ENCODE peak calls at places on chromosomes 11 and 22, in five cellular contexts. W is SJSA1, M is fibroblast of pulmonary artery, Y is A549, L is adrenal gland. S is an unnamed sample.

GRCh38 chr11:74680035-74680671 is 51.1 kb downstream of the CHRDL2 start:
- DNase-seq in M (no peak), W (no peak), L (peak), Y (no peak), S (peak)

GRCh38 chr22:43975041-43975440 is 19.8 kb downstream of the SAMM50 start:
- DNase-seq in L (no peak), Y (no peak), W (no peak), M (no peak), S (peak)

GRCh38 chr11:65555693-65556231 is 2.4 kb downstream of the LTBP3 start:
- DNase-seq in Y (peak), M (peak), W (peak), L (peak), S (peak)

GRCh38 chr11:11982975-11983374 is 25.5 kb downstream of the DKK3 start:
- DNase-seq in Y (no peak), W (no peak), M (no peak), L (no peak), S (no peak)

GRCh38 chr11:65743928-65744698 is 23.5 kb upstream of the RNASEH2C start:
- DNase-seq in Y (peak), L (no peak), W (peak), M (peak), S (no peak)

GRCh38 chr11:105000797-105001196 is 22.2 kb downstream of the CASP5 start:
- DNase-seq in W (no peak), M (no peak), Y (no peak), L (no peak), S (peak)

GRCh38 chr11:1927151-1928037 is 7.9 kb downstream of the TNNT3 start:
- DNase-seq in Y (no peak), M (no peak), L (no peak), W (peak), S (no peak)

GRCh38 chr11:62560566-62561103 is 13.1 kb downstream of the EEF1G start:
- DNase-seq in Y (peak), L (peak), M (peak), W (peak), S (peak)

GRCh38 chr11:58578635-58579191 is at the start of gene ZFP91:
- DNase-seq in W (peak), Y (peak), L (peak), M (peak), S (peak)

GRCh38 chr11:58316142-58316541 is 42.7 kb downstream of the OR5B17 start:
- DNase-seq in W (no peak), Y (no peak), L (no peak), M (peak), S (no peak)

DNA sequence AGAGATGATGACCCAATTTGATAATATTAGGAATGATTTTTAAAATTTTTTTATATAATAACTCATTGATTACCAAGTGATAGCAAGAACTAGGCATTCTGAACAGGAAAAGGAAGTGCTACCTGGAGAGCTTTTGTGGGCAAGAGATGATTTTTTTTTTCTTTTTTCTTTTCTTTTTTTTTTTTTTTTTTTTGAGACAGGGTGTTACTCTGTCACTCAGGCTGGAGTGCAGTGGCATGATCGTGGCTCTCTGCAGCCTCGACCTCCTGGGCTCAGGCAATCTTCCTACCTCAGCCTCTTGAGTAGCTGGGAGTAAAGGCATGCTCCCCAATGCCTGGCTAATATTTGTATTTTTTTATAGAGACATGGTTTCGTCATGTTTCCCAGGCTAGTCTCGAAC is 40.4 kb downstream of the TNRC6B start:
- DNase-seq in W (no peak), Y (no peak), M (no peak), L (no peak), S (no peak)
- H3K4me3 ChIP-seq in W (no peak), Y (no peak), M (no peak), L (no peak), S (no peak)

GRCh38 chr11:720642-721346 is 14.8 kb downstream of the EPS8L2 start:
- DNase-seq in M (no peak), W (no peak), L (peak), Y (no peak), S (peak)
- H3K4me3 ChIP-seq in M (no peak), W (no peak), L (no peak), Y (no peak), S (peak)

GRCh38 chr11:15773024-15773423 is 583.3 kb downstream of the SOX6 start:
- DNase-seq in M (no peak), Y (no peak), W (no peak), L (no peak), S (no peak)

GRCh38 chr11:15774021-15774862 is 582.1 kb downstream of the SOX6 start:
- DNase-seq in Y (no peak), W (no peak), M (no peak), L (no peak), S (no peak)

GRCh38 chr11:15769203-15769602 is 587.1 kb downstream of the SOX6 start:
- DNase-seq in M (no peak), L (no peak), W (no peak), Y (no peak), S (no peak)

GRCh38 chr11:15768321-15768720 is 588.0 kb downstream of the SOX6 start:
- DNase-seq in M (no peak), L (no peak), W (no peak), Y (no peak), S (no peak)

DNA sequence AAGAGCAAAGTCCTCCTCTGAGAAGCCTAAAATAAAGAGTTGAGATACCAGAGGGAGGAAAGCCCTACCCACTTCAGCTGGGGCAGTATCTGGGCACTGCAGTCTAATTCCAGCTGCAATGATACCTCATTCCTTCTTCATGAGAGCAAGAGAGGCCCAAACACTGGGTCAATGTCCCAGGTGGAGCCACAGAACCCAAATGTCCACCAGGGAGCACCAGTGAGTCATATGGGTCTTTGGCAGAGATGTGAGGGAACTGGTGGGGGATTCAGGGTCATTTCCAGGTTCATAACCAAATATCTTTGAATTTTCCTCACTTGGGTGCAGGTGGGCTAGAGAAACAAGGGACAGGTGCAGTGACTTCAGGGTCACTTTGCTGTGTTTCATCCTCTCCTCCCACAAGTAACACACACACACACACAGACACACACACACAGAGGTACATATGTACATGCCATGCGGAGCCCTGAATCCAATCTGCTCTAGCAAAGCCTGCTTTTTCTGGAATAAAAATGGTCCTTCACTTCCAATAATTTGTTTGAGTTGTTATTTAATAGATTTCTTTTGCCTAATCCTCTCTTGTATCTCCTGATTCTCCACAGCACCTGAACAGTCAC is 585.4 kb downstream of the SOX6 start:
- DNase-seq in W (peak), M (peak), Y (peak), L (peak), S (no peak)
- H3K4me3 ChIP-seq in W (no peak), M (no peak), Y (no peak), L (no peak), S (no peak)

DNA sequence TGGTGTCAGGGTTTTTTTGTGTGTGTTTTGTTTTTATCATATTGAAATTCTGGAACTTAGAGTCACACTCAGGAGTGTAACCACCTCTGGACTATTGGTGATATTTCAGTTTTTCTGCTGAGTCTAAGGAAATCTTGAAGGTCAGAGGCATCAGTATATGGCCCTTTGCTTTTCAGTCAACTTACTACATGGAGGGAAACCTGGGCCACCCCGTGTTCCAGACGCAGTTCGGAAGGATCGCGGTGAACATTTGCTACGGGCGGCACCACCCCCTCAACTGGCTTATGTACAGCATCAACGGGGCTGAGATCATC is 19.9 kb downstream of the UPB1 start:
- DNase-seq in W (no peak), Y (no peak), M (no peak), L (no peak), S (no peak)
- H3K4me3 ChIP-seq in W (no peak), Y (no peak), M (no peak), L (no peak), S (no peak)

DNA sequence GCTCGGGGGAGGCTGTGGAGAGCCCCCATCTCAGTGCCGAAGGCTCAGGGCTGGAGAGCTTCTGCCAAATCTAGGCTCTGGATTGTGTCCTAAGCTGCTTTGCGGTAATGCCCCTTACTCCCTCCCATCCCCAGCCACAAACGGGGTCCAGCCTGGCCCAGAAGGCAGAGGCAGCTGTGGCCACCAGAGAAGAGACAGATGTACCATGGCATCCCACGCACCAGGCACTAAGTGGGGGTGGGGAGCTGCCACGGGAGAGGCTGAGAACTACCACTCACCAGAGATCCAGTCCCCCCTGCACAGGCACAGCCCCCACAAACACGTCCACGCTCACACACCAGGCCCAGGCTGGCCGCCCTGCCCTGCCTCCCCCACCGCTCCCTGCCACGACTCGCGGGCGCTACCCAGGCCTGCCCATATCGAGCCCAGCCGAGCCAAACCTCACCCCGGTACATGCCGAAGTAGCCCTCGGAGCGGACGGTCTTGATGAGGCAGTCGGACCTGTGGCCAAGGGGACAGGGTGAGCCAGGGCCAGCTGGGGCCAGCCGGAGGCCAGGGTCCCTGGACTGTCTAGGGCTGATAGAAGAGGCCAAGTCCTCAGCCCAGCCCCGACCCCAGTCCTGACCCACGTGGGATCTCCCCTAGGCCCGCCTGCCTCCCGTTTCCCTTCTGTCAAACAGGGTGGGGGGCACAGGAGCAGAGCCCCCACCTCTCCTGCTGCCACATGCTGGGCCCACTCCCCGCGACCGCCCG is 3.9 kb downstream of the SLC25A22 start:
- DNase-seq in M (no peak), Y (no peak), L (no peak), W (no peak), S (no peak)
- H3K4me3 ChIP-seq in M (no peak), Y (no peak), L (no peak), W (no peak), S (no peak)

DNA sequence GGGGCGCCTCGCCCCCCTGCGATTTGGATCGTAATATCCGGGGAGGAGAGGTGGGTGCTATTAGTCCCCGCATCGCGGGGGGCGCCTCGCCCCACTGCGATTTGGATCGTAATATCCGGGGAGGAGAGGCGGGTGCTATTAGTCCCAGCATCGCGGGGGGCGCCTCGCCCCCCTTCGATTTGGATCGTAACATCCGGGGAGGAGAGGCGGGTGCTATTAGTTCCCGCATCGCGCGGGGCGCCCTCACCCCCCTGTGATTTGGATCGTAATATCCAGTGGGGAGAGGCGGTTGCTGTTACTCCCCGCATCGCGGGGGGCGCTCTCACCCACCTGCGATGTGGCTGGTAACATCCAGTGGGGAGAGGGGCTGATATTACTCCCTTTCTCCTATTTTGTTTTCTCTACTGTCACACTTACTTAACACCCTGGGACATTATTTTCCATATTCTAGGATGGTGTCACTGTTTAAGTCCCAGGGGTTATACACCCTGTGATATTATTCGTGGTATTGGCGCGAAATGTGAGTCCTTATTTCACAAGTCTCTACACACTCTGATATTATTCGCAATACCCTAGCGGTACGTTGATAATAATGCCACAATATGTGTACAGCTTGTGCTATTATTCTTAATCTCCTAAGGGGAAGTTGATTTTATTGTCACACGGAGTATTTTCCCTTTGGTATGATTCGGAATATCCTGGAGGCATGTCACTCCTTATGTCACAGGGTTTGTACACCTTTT is 57.8 kb upstream of the ALDH3B2 start:
- DNase-seq in L (no peak), Y (peak), M (no peak), W (no peak), S (no peak)
- H3K4me3 ChIP-seq in L (no peak), Y (peak), M (no peak), W (no peak), S (peak)

GRCh38 chr11:10657308-10658271 is 36.0 kb downstream of the IRAG1 start:
- DNase-seq in W (peak), M (peak), L (peak), Y (no peak), S (no peak)
- H3K4me3 ChIP-seq in W (no peak), M (no peak), L (no peak), Y (no peak), S (no peak)

S was measured in spleen.